ENCODE peak calls at places on chromosomes 3 and 15, in four cellular contexts. A is K562, C is GM12878, G is HepG2. D is an unnamed sample.
A peak's percentile ranks its signal among the peaks of the same experiment; 100 is the strongest.

GRCh38 chr3:119322021-119322522 is 27.9 kb downstream of the ARHGAP31 start:
- DNase-seq in A (no peak), C (no peak), G (no peak), D (no peak)

GRCh38 chr15:70826634-70827033 is 27.3 kb downstream of the LARP6 start:
- DNase-seq in A (no peak), C (no peak), G (peak; percentile 27), D (no peak)

GRCh38 chr3:126104742-126105605 is 21.1 kb upstream of the SLC41A3 start:
- DNase-seq in A (no peak), C (no peak), G (no peak), D (no peak)

GRCh38 chr3:126661965-126662364 is 7.0 kb upstream of the TXNRD3 start:
- DNase-seq in A (no peak), C (no peak), G (no peak), D (no peak)

GRCh38 chr3:86830566-86830965 is 160.4 kb downstream of the VGLL3 start:
- DNase-seq in A (no peak), C (no peak), G (no peak), D (no peak)

GRCh38 chr15:40343512-40343911 is 2.8 kb upstream of the CCDC9B start:
- DNase-seq in A (no peak), C (no peak), G (peak; percentile 52), D (no peak)

GRCh38 chr3:76063019-76063418 is 277.7 kb upstream of the ZNF717 start:
- DNase-seq in A (no peak), C (no peak), G (no peak), D (no peak)

GRCh38 chr15:90530250-90531051 is 728 bp downstream of the CRTC3 start:
- DNase-seq in A (peak; percentile 80), C (no peak), G (no peak), D (peak; percentile 59)

GRCh38 chr3:27186013-27186412 is 183.2 kb downstream of the NEK10 start:
- DNase-seq in A (no peak), C (no peak), G (no peak), D (no peak)

GRCh38 chr15:65336767-65337435 is 32.4 kb downstream of the RNU5B-1 start:
- DNase-seq in A (no peak), C (no peak), G (no peak), D (no peak)

DNA sequence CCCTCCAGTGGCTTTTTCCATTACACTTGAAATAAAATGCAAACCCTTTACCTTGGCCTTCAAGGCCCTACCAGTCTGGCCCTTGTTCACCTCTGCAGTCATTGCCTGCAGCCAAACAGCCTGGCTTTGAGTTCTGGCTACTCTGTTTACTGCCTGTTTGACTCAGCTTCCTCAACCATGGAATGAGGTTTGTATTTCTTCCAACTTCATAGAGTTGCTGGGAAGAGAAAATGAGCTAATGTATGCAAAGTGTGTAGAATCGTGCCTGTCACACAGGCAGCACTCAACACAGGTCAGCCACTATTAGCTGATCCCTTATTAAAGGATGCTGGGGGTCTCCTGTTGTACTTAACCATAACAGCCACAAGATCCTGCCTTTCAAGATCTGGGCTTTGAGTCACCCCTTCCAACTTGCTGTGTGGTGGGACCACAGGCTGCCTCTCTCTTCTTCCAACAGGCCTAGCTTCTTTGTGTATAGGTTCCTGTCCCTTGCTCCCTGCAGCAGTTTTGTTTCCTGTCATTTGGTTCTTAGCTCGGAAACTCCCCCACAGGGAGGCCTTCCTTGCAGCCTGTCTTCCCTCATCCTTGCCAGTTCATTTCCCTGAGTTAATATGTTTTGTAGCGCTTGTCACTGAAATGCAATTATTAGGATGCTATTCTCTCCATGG is 6.4 kb downstream of the MED12L start:
- DNase-seq in A (no peak), C (no peak), G (no peak), D (no peak)
- TF ChIP-seq TARDBP in A (no peak), C (no peak), G (no peak), D (no peak)

GRCh38 chr15:63896336-63897115 is 62.8 kb upstream of the HERC1 start:
- DNase-seq in A (peak; percentile 85), C (peak; percentile 90), G (peak; percentile 32), D (no peak)
- TF ChIP-seq TARDBP in A (no peak), C (peak; percentile 28), G (no peak), D (no peak)

GRCh38 chr15:67825880-67826716 is 789 bp downstream of the SKOR1 start:
- DNase-seq in A (no peak), C (no peak), G (no peak), D (no peak)
- TF ChIP-seq TARDBP in A (no peak), C (no peak), G (no peak), D (no peak)

GRCh38 chr3:141336672-141337522 is 31.4 kb upstream of the ZBTB38 start:
- DNase-seq in A (no peak), C (peak; percentile 95), G (peak; percentile 56), D (no peak)
- TF ChIP-seq TARDBP in A (no peak), C (no peak), G (no peak), D (no peak)

DNA sequence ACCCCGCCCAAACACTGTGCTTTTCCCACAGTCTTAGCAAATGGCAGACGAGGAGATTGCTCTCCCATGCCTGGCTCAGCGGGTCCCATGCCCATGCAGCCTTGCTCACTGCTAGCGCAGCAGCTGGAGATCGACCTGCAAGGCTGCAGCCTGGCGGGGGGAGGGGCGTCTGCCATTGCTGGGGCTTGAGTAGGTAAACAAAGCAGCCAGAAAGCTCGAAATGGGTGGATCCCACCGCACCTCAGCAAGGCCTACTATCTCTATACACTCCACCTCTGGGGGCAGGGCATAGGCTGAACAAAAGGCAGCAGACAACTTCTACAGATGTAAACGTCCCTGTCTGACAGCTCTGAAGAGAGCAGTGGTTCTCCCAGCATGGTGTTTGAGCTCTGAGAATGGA is 27.2 kb upstream of the WDR5B start:
- DNase-seq in A (no peak), C (no peak), G (peak; percentile 9), D (no peak)
- TF ChIP-seq TARDBP in A (no peak), C (no peak), G (no peak), D (no peak)

GRCh38 chr15:74044267-74045110 is 37.9 kb downstream of the GOLGA6A start:
- DNase-seq in A (peak; percentile 3), C (no peak), G (no peak), D (no peak)
- TF ChIP-seq TARDBP in A (no peak), C (no peak), G (no peak), D (no peak)

DNA sequence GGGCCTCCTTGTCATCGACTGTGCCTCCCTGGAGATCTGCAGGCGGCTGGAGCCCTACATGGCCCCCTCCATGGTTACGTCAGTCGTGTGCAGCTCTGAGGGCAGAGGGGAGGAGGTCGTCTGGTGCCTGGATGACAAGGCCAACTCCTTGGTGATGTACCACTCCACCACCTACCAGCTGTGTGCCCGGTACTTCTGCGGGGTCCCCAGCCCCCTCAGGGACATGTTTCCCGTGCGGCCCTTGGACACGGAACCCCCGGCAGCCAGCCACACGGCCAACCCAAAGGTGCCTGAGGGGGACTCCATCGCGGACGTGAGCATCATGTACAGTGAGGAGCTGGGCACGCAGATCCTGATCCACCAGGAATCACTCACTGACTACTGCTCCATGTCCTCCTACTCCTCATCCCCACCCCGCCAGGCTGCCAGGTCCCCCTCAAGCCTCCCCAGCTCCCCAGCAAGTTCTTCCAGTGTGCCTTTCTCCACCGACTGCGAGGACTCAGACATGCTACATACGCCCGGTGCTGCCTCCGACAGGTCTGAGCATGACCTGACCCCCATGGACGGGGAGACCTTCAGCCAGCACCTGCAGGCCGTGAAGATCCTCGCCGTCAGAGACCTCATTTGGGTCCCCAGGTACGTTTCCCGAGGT is 146.5 kb downstream of the LRRK1 start:
- DNase-seq in A (no peak), C (no peak), G (no peak), D (no peak)
- TF ChIP-seq TARDBP in A (no peak), C (no peak), G (no peak), D (no peak)

DNA sequence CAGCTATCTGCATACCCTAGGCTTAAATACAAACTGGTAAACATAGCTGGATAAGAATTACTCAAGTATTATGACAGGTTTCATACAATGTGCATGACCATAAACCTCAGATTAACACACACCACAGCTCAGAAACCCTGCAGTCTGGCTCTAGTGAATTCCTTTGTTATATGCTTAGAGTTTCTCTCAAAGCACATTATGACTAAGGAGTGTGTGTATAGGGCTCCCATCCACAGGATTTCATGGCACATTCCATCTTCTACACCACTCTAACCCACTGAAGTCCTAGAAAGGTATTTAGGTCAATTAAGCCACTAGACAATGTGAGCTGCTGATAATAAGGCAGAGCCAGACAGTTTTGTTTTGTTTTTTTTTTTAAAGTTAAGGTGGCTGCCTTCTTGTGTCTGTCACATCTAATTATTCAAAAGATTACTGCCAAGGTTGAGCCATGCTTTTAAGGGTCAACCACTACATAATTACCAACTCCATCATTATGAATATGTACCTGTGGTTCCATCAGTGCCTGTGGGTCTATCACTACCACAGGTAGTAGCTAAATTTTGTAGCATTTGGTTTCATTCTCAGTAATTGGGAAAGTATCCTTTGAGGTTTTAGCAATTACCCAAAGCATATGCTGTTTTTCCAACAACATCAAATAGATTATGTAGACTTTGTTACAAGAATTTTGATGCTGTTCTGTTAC is 107.0 kb downstream of the ALCAM start:
- DNase-seq in A (no peak), C (no peak), G (no peak), D (no peak)
- TF ChIP-seq TARDBP in A (no peak), C (no peak), G (no peak), D (no peak)

DNA sequence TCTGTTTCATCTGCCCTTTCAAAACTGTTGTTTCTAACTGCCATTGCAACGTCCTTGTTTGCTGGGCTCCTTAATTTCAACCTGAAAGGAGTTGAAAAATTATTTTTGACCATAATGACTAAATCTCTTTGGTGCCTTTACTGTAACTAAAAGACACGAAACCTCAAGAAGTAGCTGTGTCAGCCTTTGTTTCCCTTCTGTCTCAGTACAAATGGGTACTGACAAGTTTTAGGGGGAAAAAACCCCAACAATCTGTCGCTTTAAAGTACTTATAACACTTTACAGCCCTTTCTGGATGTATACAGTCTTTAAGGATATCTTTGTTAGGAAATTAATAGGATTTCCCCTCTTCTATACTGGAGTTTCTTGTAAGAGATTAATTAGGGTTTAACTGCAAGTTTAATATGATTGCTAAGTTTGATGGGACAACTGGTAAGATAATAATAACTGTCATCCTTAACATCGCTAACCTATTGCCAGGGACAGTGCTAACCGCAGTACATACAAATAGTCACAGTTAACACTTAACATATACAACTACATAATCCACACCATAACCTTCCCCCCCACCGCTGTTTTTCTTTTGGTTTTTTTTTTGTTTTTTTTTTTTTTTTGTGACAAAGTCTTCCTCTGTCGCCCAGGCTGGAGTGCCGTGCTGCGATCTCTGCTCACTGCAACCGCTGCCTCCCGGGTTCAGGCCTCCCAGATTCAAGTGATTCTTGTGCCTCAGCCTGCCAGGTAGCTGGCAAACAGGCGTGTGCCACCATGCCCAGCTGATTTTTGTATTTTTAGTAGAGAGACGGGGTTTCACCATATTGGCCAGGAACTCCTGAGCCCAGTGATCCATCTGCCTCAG is 1.7 kb downstream of the GXYLT2 start:
- DNase-seq in A (no peak), C (no peak), G (no peak), D (no peak)
- TF ChIP-seq TARDBP in A (no peak), C (no peak), G (no peak), D (no peak)

GRCh38 chr3:194139085-194139976 is 3.4 kb downstream of the HES1 start:
- DNase-seq in A (peak; percentile 54), C (no peak), G (peak; percentile 52), D (no peak)
- TF ChIP-seq TARDBP in A (no peak), C (no peak), G (no peak), D (no peak)